ENCODE peak calls at places on chromosomes 1 and 21, in four cellular contexts. One of them, this sample, is unnamed.

GRCh38 chr1:185560760-185561159 is 173.4 kb upstream of the HMCN1 start:
- DNase-seq in WTC11: no peak
- DNase-seq in K562: no peak
- DNase-seq in A549: no peak
- DNase-seq in this sample: no peak

GRCh38 chr1:50620680-50621329 is 197.6 kb upstream of the DMRTA2 start:
- DNase-seq in WTC11: peak
- DNase-seq in K562: peak
- DNase-seq in A549: no peak
- DNase-seq in this sample: peak

GRCh38 chr1:87113313-87113712 is 198.9 kb downstream of the HS2ST1 start:
- DNase-seq in WTC11: no peak
- DNase-seq in K562: no peak
- DNase-seq in A549: no peak
- DNase-seq in this sample: no peak

GRCh38 chr1:55053265-55053954 is 14.1 kb downstream of the PCSK9 start:
- DNase-seq in WTC11: no peak
- DNase-seq in K562: no peak
- DNase-seq in A549: no peak
- DNase-seq in this sample: peak

GRCh38 chr1:61531725-61532124 is 193.2 kb downstream of the TM2D1 start:
- DNase-seq in WTC11: no peak
- DNase-seq in K562: no peak
- DNase-seq in A549: no peak
- DNase-seq in this sample: no peak

GRCh38 chr1:240399381-240399780 is 212.6 kb downstream of the GREM2 start:
- DNase-seq in WTC11: no peak
- DNase-seq in K562: peak
- DNase-seq in A549: no peak
- DNase-seq in this sample: no peak

GRCh38 chr1:47990286-47990685 is 6.9 kb downstream of the TRABD2B start:
- DNase-seq in WTC11: no peak
- DNase-seq in K562: no peak
- DNase-seq in A549: no peak
- DNase-seq in this sample: no peak

GRCh38 chr1:168637350-168637991 is 61.1 kb downstream of the XCL1 start:
- DNase-seq in WTC11: no peak
- DNase-seq in K562: peak
- DNase-seq in A549: no peak
- DNase-seq in this sample: peak

DNA sequence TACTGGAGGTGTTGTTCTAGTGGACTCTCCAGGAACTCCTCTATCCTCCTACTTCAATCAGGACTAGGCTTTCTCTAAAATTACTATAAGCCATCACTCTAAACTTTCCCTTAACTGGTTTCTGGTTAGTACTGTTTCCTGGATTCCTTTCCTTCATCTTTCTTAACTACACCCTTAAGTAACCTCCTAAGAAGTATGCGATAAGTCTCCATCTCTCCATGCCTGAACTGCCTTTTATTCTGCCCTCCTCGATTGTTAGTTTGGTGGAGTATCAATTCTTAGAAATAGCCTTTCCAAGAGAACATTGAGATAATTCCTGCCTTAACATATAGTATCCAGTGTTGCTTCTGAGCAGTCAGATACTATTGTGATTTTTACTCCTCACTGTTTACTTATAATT is 162.9 kb upstream of the PDE4B start:
- DNase-seq in WTC11: no peak
- DNase-seq in K562: peak
- DNase-seq in A549: no peak
- DNase-seq in this sample: no peak
- TF ChIP-seq NR3C1 in WTC11: no peak
- TF ChIP-seq NR3C1 in K562: no peak
- TF ChIP-seq NR3C1 in A549: no peak
- TF ChIP-seq NR3C1 in this sample: no peak

DNA sequence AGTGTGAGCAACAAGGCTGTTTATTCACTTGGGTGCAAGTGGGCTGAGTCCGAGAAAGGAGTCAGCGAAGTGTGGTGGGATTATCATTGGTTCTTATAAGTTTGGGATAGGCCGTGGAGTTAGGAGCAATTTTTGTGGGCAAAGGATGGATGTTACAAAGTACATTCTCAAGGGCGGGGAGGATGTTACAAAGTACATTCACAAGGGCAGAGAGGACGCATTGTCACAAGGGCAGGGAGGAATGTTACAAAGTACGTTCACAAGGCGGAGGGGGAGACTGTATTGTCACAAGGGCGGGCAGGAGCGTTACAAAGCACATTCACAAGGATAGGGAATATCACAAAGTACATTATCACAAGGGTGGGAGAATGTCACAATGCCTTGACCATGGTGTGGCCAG is 5.2 kb upstream of the TMEM183A start:
- DNase-seq in WTC11: no peak
- DNase-seq in K562: no peak
- DNase-seq in A549: no peak
- DNase-seq in this sample: peak
- TF ChIP-seq NR3C1 in WTC11: no peak
- TF ChIP-seq NR3C1 in K562: no peak
- TF ChIP-seq NR3C1 in A549: no peak
- TF ChIP-seq NR3C1 in this sample: no peak

GRCh38 chr1:207995576-207995975 is 84.7 kb upstream of the CD34 start:
- DNase-seq in WTC11: no peak
- DNase-seq in K562: no peak
- DNase-seq in A549: no peak
- DNase-seq in this sample: no peak
- TF ChIP-seq NR3C1 in WTC11: no peak
- TF ChIP-seq NR3C1 in K562: no peak
- TF ChIP-seq NR3C1 in A549: no peak
- TF ChIP-seq NR3C1 in this sample: no peak

GRCh38 chr1:172761581-172762025 is 102.7 kb downstream of the FASLG start:
- DNase-seq in WTC11: no peak
- DNase-seq in K562: no peak
- DNase-seq in A549: no peak
- DNase-seq in this sample: no peak
- TF ChIP-seq NR3C1 in WTC11: no peak
- TF ChIP-seq NR3C1 in K562: no peak
- TF ChIP-seq NR3C1 in A549: no peak
- TF ChIP-seq NR3C1 in this sample: no peak

GRCh38 chr21:34967509-34968289 is 81.4 kb downstream of the RUNX1 start:
- DNase-seq in WTC11: no peak
- DNase-seq in K562: peak
- DNase-seq in A549: peak
- DNase-seq in this sample: peak

GRCh38 chr21:34968414-34969333 is 80.4 kb downstream of the RUNX1 start:
- DNase-seq in WTC11: no peak
- DNase-seq in K562: no peak
- DNase-seq in A549: no peak
- DNase-seq in this sample: peak

GRCh38 chr21:34962586-34963222 is 86.4 kb downstream of the RUNX1 start:
- DNase-seq in WTC11: no peak
- DNase-seq in K562: no peak
- DNase-seq in A549: no peak
- DNase-seq in this sample: no peak

GRCh38 chr21:34962136-34962535 is 87.0 kb downstream of the RUNX1 start:
- DNase-seq in WTC11: no peak
- DNase-seq in K562: no peak
- DNase-seq in A549: no peak
- DNase-seq in this sample: no peak

DNA sequence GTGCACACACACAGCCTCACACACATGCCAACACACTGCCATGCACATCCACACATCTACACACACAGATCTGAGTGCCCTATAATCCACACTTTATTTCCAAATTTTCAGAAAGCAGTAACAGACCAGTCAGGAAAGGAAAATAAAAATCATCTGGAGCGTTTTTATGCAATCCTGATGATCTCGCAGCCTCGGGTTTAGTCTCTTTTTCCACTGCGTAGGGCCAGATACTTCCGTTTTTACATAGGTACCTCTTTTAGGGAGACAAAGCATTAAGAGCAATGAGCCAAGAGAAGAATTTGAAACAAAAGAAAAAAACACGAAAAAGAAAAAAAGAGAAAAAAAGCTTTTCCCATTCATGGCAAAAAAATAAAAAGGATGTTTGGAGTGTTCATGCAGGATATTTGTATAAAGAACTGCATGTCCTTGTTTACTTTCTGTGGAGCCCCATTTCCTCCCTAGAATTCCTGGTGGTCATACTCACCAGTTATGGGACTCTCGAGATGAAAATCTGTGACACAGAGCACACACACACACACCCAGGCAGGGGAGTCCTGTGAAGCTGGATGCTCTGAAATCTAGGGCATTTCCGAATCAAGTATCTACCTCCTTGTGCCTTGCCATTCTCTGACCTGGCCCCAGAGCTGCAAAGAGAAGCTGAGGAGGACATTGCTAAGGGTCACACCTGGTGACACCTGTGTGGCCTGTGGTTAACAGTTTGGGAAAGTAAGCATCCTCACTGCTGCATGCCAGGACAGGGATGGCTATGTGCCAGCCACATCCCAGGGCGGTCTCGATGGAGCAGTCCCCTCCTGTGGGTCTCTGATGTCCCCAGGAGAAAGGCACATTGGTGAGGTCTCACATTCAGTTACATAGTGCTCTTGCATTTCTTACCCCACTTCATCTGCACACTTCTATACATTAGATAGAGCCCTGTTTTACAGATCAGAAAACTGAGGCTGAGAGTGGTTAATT is 83.6 kb downstream of the RUNX1 start:
- DNase-seq in WTC11: no peak
- DNase-seq in K562: no peak
- DNase-seq in A549: no peak
- DNase-seq in this sample: peak
- TF ChIP-seq NR3C1 in WTC11: no peak
- TF ChIP-seq NR3C1 in K562: no peak
- TF ChIP-seq NR3C1 in A549: no peak
- TF ChIP-seq NR3C1 in this sample: no peak

This sample was measured in HepG2.